ENCODE peak calls at places on chromosome 7, in four cellular contexts. K is right atrium auricular region, W is thoracic aorta, B is GM20000. Q is an unnamed sample.

GRCh38 chr7:134460000-134460399 is 1.1 kb upstream of the AKR1B1 start:
- DNase-seq in K (no peak), W (no peak), B (no peak), Q (no peak)

GRCh38 chr7:55111007-55111406 is 92.2 kb downstream of the EGFR start:
- DNase-seq in K (no peak), W (no peak), B (no peak), Q (no peak)

GRCh38 chr7:74477188-74477587 is 23.5 kb downstream of the GTF2IRD1 start:
- DNase-seq in K (no peak), W (no peak), B (no peak), Q (no peak)

GRCh38 chr7:72492446-72492845 is 80.3 kb upstream of the CALN1 start:
- DNase-seq in K (no peak), W (no peak), B (no peak), Q (peak; percentile 74)

GRCh38 chr7:22920664-22921063 is 93.3 kb downstream of the HYCC1 start:
- DNase-seq in K (no peak), W (no peak), B (no peak), Q (no peak)

GRCh38 chr7:22542669-22543068 is 42.7 kb upstream of the STEAP1B start:
- DNase-seq in K (peak; percentile 46), W (no peak), B (no peak), Q (peak; percentile 44)

GRCh38 chr7:28497026-28497425 is 84.7 kb downstream of the CREB5 start:
- DNase-seq in K (no peak), W (no peak), B (no peak), Q (no peak)

GRCh38 chr7:151452141-151452571 is 12.2 kb upstream of the CRYGN start:
- DNase-seq in K (no peak), W (no peak), B (no peak), Q (no peak)

GRCh38 chr7:26348987-26349809 is 57.5 kb downstream of the SNX10 start:
- DNase-seq in K (no peak), W (no peak), B (no peak), Q (no peak)

GRCh38 chr7:6495597-6496262 is 48.0 kb upstream of the DAGLB start:
- DNase-seq in K (no peak), W (no peak), B (no peak), Q (no peak)

DNA sequence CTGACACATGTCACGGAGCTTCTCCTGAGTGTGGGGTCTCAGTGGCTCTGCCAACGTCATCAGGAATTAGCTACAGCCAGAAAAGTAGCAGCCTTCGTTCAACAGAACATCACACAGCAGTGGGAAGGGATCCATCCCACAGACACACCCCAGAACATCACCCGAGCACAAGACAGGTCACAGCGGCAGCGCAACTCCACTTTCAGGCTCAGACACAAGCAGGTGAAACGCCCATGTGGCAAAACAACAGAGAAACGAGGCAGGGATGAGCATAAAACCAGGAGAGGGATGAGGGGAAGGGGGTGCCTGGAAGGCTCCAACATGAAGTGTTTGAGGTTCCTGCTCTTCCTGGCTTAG is 44.8 kb downstream of the CAMK2B start:
- DNase-seq in K (no peak), W (no peak), B (no peak), Q (no peak)
- TF ChIP-seq CTCF in K (no peak), W (no peak), B (no peak), Q (no peak)

GRCh38 chr7:90266808-90267207 is 21.8 kb downstream of the CFAP69 start:
- DNase-seq in K (no peak), W (no peak), B (no peak), Q (no peak)

GRCh38 chr7:90261441-90261840 is 16.5 kb downstream of the CFAP69 start:
- DNase-seq in K (no peak), W (no peak), B (no peak), Q (no peak)

GRCh38 chr7:90256778-90257177 is 11.8 kb downstream of the CFAP69 start:
- DNase-seq in K (no peak), W (no peak), B (no peak), Q (no peak)

GRCh38 chr7:90267263-90267858 is 22.4 kb downstream of the CFAP69 start:
- DNase-seq in K (no peak), W (no peak), B (no peak), Q (no peak)

GRCh38 chr7:90262438-90262837 is 17.5 kb downstream of the CFAP69 start:
- DNase-seq in K (no peak), W (no peak), B (peak; percentile 45), Q (no peak)
- TF ChIP-seq CTCF in K (peak; percentile 19), W (peak; percentile 50), B (peak; percentile 15), Q (peak; percentile 56)

GRCh38 chr7:138459300-138460175 is 521 bp upstream of the TRIM24 start:
- DNase-seq in K (peak; percentile 98), W (peak; percentile 87), B (peak; percentile 97), Q (no peak)
- TF ChIP-seq CTCF in K (no peak), W (peak; percentile 51), B (no peak), Q (peak; percentile 39)

GRCh38 chr7:158228131-158228530 is 359.5 kb downstream of the PTPRN2 start:
- DNase-seq in K (no peak), W (no peak), B (no peak), Q (no peak)
- TF ChIP-seq CTCF in K (no peak), W (no peak), B (no peak), Q (no peak)

GRCh38 chr7:44375236-44375699 is 49.9 kb upstream of the CAMK2B start:
- DNase-seq in K (no peak), W (no peak), B (no peak), Q (peak; percentile 82)
- TF ChIP-seq CTCF in K (peak; percentile 35), W (peak; percentile 28), B (peak; percentile 3), Q (no peak)

GRCh38 chr7:47852330-47853245 is 95.7 kb downstream of the PKD1L1 start:
- DNase-seq in K (no peak), W (no peak), B (peak; percentile 45), Q (peak; percentile 49)
- TF ChIP-seq CTCF in K (no peak), W (no peak), B (no peak), Q (peak; percentile 26)

GRCh38 chr7:128351296-128352123 is 7.8 kb upstream of the RBM28 start:
- DNase-seq in K (no peak), W (no peak), B (peak; percentile 44), Q (peak; percentile 79)

GRCh38 chr7:128353189-128353588 is 8.3 kb downstream of the PRRT4 start:
- DNase-seq in K (no peak), W (no peak), B (no peak), Q (no peak)

GRCh38 chr7:128350708-128351295 is 7.1 kb upstream of the RBM28 start:
- DNase-seq in K (no peak), W (no peak), B (no peak), Q (peak; percentile 82)

GRCh38 chr7:128352636-128353035 is 8.9 kb downstream of the PRRT4 start:
- DNase-seq in K (no peak), W (no peak), B (no peak), Q (peak; percentile 75)

GRCh38 chr7:128352138-128352537 is 8.4 kb upstream of the RBM28 start:
- DNase-seq in K (no peak), W (no peak), B (peak; percentile 54), Q (peak; percentile 80)
- TF ChIP-seq CTCF in K (peak; percentile 44), W (peak; percentile 63), B (peak; percentile 3), Q (peak; percentile 5)

GRCh38 chr7:121329460-121330052 is 756 bp downstream of the WNT16 start:
- DNase-seq in K (no peak), W (no peak), B (peak; percentile 59), Q (no peak)
- TF ChIP-seq CTCF in K (no peak), W (no peak), B (no peak), Q (peak; percentile 36)

GRCh38 chr7:132793474-132793873 is 217.2 kb upstream of the PLXNA4 start:
- DNase-seq in K (no peak), W (no peak), B (no peak), Q (no peak)
- TF ChIP-seq CTCF in K (no peak), W (no peak), B (no peak), Q (no peak)